ENCODE peak calls at places on chromosomes 13 and 19, in five cellular contexts. L, E, C, I and T are unnamed samples.

GRCh38 chr19:2270157-2270571 is 11.8 kb downstream of the PEAK3 start:
- DNase-seq in L (no peak), E (no peak), C (no peak), I (peak), T (peak)

GRCh38 chr13:29239653-29240525 is 355.6 kb downstream of the SLC7A1 start:
- DNase-seq in L (no peak), E (no peak), C (no peak), I (no peak), T (no peak)

GRCh38 chr13:27835799-27836198 is 43.5 kb downstream of the GSX1 start:
- DNase-seq in L (no peak), E (no peak), C (no peak), I (no peak), T (no peak)

GRCh38 chr19:52034051-52034728 is 6.0 kb upstream of the ZNF614 start:
- DNase-seq in L (no peak), E (peak), C (no peak), I (no peak), T (no peak)

GRCh38 chr13:31172535-31172934 is 10.8 kb upstream of the HSPH1 start:
- DNase-seq in L (no peak), E (peak), C (no peak), I (no peak), T (peak)

GRCh38 chr13:41694902-41695301 is 237.6 kb downstream of the RGCC start:
- DNase-seq in L (no peak), E (peak), C (no peak), I (peak), T (peak)

GRCh38 chr19:17205237-17206140 is 9.7 kb upstream of the USE1 start:
- DNase-seq in L (peak), E (peak), C (peak), I (peak), T (peak)

GRCh38 chr13:30884543-30884942 is 21.5 kb upstream of the MEDAG start:
- DNase-seq in L (no peak), E (no peak), C (peak), I (no peak), T (no peak)

GRCh38 chr19:290539-291521 is at the start of gene PLPP2:
- DNase-seq in L (peak), E (no peak), C (peak), I (peak), T (peak)

GRCh38 chr19:41413947-41414346 is 13.2 kb downstream of the B3GNT8 start:
- DNase-seq in L (no peak), E (no peak), C (no peak), I (no peak), T (no peak)

GRCh38 chr19:947090-947706 is 21.4 kb downstream of the ARID3A start:
- DNase-seq in L (no peak), E (no peak), C (no peak), I (no peak), T (no peak)

GRCh38 chr13:64912141-64912540 is 2318.0 kb downstream of the PCDH9 start:
- DNase-seq in L (no peak), E (peak), C (no peak), I (no peak), T (no peak)

GRCh38 chr13:66353664-66354063 is 876.5 kb downstream of the PCDH9 start:
- DNase-seq in L (no peak), E (no peak), C (no peak), I (no peak), T (no peak)

GRCh38 chr19:13086341-13086740 is 16.3 kb downstream of the LYL1 start:
- DNase-seq in L (no peak), E (no peak), C (no peak), I (no peak), T (no peak)

GRCh38 chr13:54574791-54575190 is 1546.2 kb downstream of the OLFM4 start:
- DNase-seq in L (no peak), E (no peak), C (no peak), I (no peak), T (no peak)

GRCh38 chr19:44576843-44577565 is 36.4 kb upstream of the IGSF23 start:
- DNase-seq in L (no peak), E (peak), C (peak), I (peak), T (no peak)

GRCh38 chr19:10517760-10518443 is 655 bp upstream of the S1PR5 start:
- DNase-seq in L (no peak), E (peak), C (peak), I (no peak), T (peak)

GRCh38 chr19:55406091-55406868 is 1.3 kb downstream of the UBE2S start:
- DNase-seq in L (no peak), E (no peak), C (no peak), I (no peak), T (peak)

GRCh38 chr13:109787135-109787954 is 962 bp upstream of the IRS2 start:
- DNase-seq in L (no peak), E (peak), C (peak), I (peak), T (no peak)

GRCh38 chr19:15456871-15457700 is 7.3 kb downstream of the RASAL3 start:
- DNase-seq in L (no peak), E (no peak), C (peak), I (peak), T (peak)

GRCh38 chr13:43804461-43805070 is 17.8 kb upstream of the ENOX1 start:
- DNase-seq in L (no peak), E (peak), C (peak), I (peak), T (peak)

GRCh38 chr13:97223711-97224461 is 1.8 kb downstream of the MBNL2 start:
- DNase-seq in L (peak), E (peak), C (peak), I (peak), T (peak)

GRCh38 chr19:1098177-1099051 is 3.2 kb upstream of the POLR2E start:
- DNase-seq in L (no peak), E (peak), C (no peak), I (peak), T (no peak)

GRCh38 chr13:42396501-42396900 is 124.5 kb downstream of the AKAP11 start:
- DNase-seq in L (no peak), E (no peak), C (no peak), I (no peak), T (peak)

GRCh38 chr13:72751220-72751619 is 23.5 kb downstream of the BORA start:
- DNase-seq in L (no peak), E (no peak), C (no peak), I (no peak), T (no peak)

GRCh38 chr19:10692673-10693264 is 8.5 kb upstream of the QTRT1 start:
- DNase-seq in L (no peak), E (no peak), C (peak), I (no peak), T (peak)

GRCh38 chr19:16363133-16363851 is 38.7 kb downstream of the KLF2 start:
- DNase-seq in L (no peak), E (no peak), C (no peak), I (peak), T (peak)

GRCh38 chr13:27182844-27183497 is 11.4 kb upstream of the USP12 start:
- DNase-seq in L (no peak), E (peak), C (no peak), I (peak), T (peak)

DNA sequence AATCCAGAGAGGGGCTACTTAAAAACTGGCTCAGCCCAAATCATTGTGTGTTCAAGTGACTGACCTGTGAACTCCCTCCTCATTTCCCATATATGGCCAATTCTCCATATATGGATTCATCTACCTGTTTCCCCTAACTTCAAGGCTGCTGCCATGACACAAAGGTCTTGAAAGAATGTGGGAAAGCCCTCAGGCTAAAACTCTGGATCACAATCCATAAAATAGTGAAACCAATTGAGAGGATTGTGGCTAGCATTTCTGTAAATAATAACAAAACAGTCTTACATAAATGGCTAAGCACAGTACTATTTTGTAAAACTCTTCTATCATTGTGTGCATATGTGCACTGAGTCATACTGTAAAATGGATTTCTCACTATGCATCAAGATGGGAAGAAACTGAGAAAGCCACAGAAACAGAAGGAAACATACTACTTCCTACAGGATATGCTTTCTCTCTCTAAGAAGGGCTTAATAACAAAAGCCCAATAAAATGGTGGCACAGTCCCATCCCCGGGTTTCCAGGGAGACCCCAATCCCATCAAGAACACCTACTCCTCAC is 80.5 kb downstream of the FOXO1 start:
- DNase-seq in L (no peak), E (no peak), C (peak), I (no peak), T (no peak)
- H3K27ac ChIP-seq in L (peak), E (no peak), C (peak), I (no peak), T (no peak)

GRCh38 chr13:75384881-75385707 is 96.9 kb downstream of the TBC1D4 start:
- DNase-seq in L (no peak), E (no peak), C (no peak), I (no peak), T (no peak)
- H3K27ac ChIP-seq in L (no peak), E (no peak), C (no peak), I (no peak), T (no peak)

DNA sequence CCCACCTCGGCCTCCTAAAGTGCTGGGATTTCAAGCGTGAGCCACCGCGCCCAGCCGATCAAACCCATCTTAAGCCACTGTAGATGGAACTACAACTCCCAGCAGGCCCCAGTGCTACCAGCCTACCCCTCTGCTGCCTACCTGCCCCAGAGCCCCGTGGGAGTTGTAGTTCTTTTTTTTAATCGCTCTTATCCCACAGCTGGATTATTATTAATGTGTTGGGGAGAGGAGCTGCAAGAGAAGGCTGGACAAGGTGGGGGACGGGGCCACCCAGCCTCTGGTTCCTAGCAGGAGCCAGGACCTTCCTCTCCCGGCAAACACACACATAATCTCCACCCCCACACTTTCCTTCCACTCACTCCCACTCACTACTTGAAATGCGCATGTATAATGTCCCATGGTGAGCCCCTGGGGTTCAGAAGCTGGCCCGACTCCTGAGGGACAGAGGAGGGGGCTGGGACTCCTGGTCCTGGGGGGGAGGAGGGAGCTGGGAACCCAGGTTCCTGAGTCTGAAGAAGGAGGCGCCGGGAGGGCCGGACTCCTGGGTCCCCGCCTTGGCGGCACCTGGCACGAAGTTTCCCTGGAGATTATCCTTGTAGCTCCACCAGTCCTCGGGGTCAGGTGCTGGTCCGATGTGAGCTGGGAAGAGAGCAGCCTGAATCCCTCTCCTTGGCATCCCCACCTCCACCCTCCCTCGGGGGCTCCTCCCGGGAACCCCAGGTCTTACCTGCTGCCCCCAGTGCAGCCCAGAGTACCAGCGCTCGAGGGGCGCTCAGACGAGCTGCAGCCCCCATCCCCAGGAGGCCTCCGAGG is 942 bp downstream of the CA11 start:
- DNase-seq in L (peak), E (peak), C (peak), I (peak), T (peak)
- H3K27ac ChIP-seq in L (peak), E (no peak), C (peak), I (no peak), T (no peak)

GRCh38 chr19:4650159-4650558 is 10.8 kb downstream of the TNFAIP8L1 start:
- DNase-seq in L (no peak), E (no peak), C (no peak), I (no peak), T (peak)

GRCh38 chr19:4645718-4646117 is 6.4 kb downstream of the TNFAIP8L1 start:
- DNase-seq in L (no peak), E (no peak), C (no peak), I (no peak), T (peak)

GRCh38 chr19:4647676-4648644 is 8.6 kb downstream of the TNFAIP8L1 start:
- DNase-seq in L (no peak), E (no peak), C (peak), I (no peak), T (peak)

GRCh38 chr19:4652075-4652474 is 12.8 kb downstream of the TNFAIP8L1 start:
- DNase-seq in L (no peak), E (no peak), C (no peak), I (no peak), T (peak)

GRCh38 chr19:4649392-4650094 is 10.2 kb downstream of the TNFAIP8L1 start:
- DNase-seq in L (no peak), E (no peak), C (no peak), I (no peak), T (peak)
- H3K27ac ChIP-seq in L (no peak), E (no peak), C (no peak), I (no peak), T (no peak)